ENCODE peak calls at places on chromosomes 5 and 9, in eight cellular contexts. Y is psoas muscle, P is brain microvascular endothelial cell, M is A549, Q is HepG2, R is tibial artery, K is uterus, O is upper lobe of left lung. L is an unnamed sample.

GRCh38 chr9:126986506-126986951 is 71.9 kb downstream of the RALGPS1 start:
- DNase-seq in R (no peak), Y (no peak), K (no peak), M (peak), O (no peak), Q (peak), P (no peak), L (no peak)

GRCh38 chr5:79829260-79829659 is 139.6 kb downstream of the CMYA5 start:
- DNase-seq in M (peak), P (no peak), R (no peak), O (peak), Q (no peak), K (no peak), Y (no peak), L (no peak)

GRCh38 chr5:3000631-3001030 is 249.2 kb upstream of the IRX2 start:
- DNase-seq in K (no peak), O (no peak), P (no peak), R (peak), Y (no peak), Q (no peak), M (no peak), L (no peak)

GRCh38 chr9:36126016-36126786 is 10.3 kb upstream of the GLIPR2 start:
- DNase-seq in P (no peak), M (no peak), K (no peak), O (no peak), R (no peak), Y (no peak), Q (no peak), L (no peak)

GRCh38 chr9:109270971-109271900 is 49.6 kb downstream of the EPB41L4B start:
- DNase-seq in P (no peak), Y (no peak), Q (no peak), R (no peak), M (no peak), K (no peak), O (no peak), L (no peak)

GRCh38 chr5:143435207-143435657 is 31.7 kb upstream of the NR3C1 start:
- DNase-seq in M (no peak), Q (no peak), Y (no peak), K (no peak), P (no peak), R (no peak), O (no peak), L (no peak)

GRCh38 chr5:154058055-154059038 is 19.6 kb downstream of the MFAP3 start:
- DNase-seq in M (no peak), R (no peak), K (no peak), P (peak), Y (no peak), O (no peak), Q (no peak), L (no peak)

GRCh38 chr5:32690153-32690552 is 21.0 kb upstream of the NPR3 start:
- DNase-seq in Y (no peak), Q (peak), O (no peak), K (no peak), R (no peak), M (no peak), P (no peak), L (no peak)

GRCh38 chr5:8396756-8397155 is 527.8 kb downstream of the MTRR start:
- DNase-seq in M (no peak), Y (no peak), Q (no peak), R (no peak), O (no peak), K (no peak), P (peak), L (no peak)

GRCh38 chr9:112174223-112174964 is 703 bp downstream of the SUSD1 start:
- DNase-seq in Q (peak), Y (peak), P (no peak), R (peak), K (peak), O (peak), M (peak), L (no peak)
- H3K4me3 ChIP-seq in Q (peak), Y (peak), P (peak), R (peak), K (peak), O (peak), M (peak), L (no peak)

DNA sequence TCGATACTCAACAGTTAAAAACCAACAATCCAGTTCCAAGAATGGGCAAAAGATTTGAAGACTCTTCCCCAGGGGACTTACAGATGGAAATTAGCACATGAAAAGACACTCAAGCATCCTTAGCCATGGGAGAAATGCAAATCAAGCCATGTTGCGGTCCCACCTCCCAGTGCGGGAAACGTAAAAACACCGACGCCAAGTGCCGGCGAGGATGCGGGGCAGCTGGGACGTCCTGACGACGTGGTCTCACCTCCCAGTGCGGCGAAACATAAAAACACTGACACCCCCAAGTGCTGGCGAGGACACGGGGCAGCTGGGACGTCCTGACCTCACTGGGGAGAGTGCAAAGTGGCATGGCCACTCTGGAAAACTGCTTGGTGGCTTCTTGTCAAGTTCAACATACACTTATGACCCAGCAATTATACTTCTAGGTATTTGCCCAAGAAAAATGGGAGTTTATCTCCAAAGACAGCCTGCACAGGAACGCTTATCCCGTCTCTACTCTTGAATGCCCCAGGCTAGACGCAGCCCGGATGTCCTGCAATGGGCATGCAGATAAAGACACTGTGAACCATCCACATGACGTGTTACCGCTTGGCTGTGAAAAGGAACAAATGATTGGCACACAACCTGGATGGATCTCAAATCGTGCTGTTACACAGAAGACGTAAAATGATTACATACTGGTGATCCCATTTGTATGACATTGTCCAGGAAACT is 60.2 kb upstream of the UBAC1 start:
- DNase-seq in Y (peak), R (no peak), P (no peak), K (peak), O (peak), Q (no peak), M (no peak), L (no peak)
- TF ChIP-seq CTCF in Y (no peak), R (no peak), P (no peak), K (no peak), O (no peak), Q (no peak), M (no peak), L (no peak)

DNA sequence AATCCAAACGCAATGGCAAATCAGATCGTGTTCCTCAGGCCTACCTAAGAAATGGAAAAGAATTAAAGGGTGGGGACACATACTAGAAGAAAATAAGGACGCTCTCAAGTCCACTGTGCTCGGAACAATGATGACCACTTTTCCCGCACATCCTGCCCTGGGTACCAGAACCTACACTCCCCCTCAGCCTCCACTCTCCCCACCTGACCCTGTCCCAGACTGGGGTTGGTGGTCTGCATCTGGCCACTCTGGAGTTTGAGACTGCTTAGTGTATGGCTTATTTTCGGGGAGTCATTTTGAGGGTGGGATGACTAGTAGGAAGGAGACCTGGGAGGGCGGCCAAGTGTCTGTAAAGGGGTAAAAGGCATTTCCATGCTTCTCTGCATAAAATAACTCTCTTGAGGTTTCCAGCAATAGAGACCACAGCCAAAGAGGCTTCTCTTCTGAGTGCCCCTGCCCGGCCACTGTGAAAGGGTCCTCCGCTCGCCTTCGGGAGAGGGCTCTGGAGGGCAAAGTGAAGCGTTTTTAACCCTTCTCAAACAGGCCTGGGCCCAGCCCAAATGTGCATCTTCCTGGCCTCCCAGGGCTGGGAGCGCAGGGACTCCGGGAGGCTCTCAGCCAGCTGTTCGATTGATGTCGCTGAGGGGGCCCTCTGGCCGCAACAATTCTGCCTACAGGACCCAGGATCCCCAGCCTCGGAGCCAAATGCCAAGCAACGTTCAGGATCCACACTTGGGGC is 4.6 kb upstream of the OTP start:
- DNase-seq in K (no peak), P (no peak), M (no peak), Y (no peak), O (peak), Q (no peak), R (no peak), L (no peak)
- H3K4me3 ChIP-seq in K (no peak), P (no peak), M (no peak), Y (no peak), O (no peak), Q (no peak), R (no peak), L (no peak)

DNA sequence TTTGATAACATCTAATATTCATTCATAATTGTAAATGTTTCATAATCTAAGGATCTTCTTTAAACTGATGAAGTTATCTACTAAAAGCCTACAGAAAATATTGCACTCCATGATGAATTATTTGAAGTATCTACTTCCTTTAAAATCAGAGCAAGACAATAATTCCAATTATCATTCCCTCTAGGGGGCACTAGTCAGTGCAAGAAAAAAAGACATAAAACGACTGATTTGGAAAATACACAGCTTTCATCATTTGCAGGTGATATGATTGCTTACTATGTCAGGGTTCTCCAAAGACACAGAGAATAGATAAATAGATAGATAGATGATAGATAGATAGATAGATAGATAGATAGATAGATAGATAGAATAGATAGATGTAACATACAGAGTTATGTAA is 13.5 kb upstream of the GRM6 start:
- DNase-seq in M (no peak), Y (no peak), Q (no peak), O (no peak), P (no peak), K (no peak), R (no peak), L (no peak)
- TF ChIP-seq CTCF in M (no peak), Y (no peak), Q (no peak), O (no peak), P (no peak), K (no peak), R (no peak), L (no peak)

GRCh38 chr5:151589878-151590570 is 1.1 kb downstream of the FAT2 start:
- DNase-seq in Q (no peak), M (no peak), K (no peak), O (no peak), Y (no peak), P (no peak), R (no peak), L (no peak)
- H3K4me3 ChIP-seq in Q (no peak), M (no peak), K (no peak), O (no peak), Y (no peak), P (no peak), R (no peak), L (no peak)

DNA sequence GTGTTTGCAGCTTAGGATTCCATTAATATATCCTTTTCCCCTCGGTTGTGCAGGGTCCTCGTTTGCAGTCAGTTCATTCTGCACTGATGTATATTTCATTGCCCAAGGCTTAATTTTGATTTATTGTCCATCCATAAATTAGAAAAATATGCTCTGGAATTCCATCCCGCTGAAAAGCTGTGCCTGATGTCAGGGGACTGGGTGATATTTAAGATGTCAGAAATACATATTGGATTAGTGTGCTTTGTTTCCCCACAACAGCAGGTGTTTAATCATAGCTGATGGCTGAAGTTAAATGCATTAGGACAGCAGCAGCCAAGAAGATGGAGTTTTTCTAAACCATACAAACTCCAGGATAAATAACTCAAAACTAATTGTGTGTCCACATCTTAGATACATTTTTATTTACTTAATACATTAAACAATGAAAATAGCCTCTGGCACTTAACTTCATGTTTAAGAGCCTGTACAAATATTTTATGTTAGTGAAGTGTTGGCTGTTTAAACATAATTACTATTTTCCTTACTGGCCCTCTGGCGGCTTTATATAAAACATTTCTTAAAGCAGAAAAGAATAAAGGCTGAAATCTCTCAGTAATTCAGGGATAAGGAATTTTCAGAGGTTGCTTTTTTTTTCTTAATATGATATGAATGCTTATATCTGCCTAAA is 170.4 kb upstream of the TBCA start:
- DNase-seq in M (no peak), P (no peak), Y (no peak), O (no peak), K (no peak), Q (no peak), R (no peak), L (peak)
- TF ChIP-seq CTCF in M (no peak), P (no peak), Y (no peak), O (no peak), K (no peak), Q (no peak), R (no peak), L (no peak)

DNA sequence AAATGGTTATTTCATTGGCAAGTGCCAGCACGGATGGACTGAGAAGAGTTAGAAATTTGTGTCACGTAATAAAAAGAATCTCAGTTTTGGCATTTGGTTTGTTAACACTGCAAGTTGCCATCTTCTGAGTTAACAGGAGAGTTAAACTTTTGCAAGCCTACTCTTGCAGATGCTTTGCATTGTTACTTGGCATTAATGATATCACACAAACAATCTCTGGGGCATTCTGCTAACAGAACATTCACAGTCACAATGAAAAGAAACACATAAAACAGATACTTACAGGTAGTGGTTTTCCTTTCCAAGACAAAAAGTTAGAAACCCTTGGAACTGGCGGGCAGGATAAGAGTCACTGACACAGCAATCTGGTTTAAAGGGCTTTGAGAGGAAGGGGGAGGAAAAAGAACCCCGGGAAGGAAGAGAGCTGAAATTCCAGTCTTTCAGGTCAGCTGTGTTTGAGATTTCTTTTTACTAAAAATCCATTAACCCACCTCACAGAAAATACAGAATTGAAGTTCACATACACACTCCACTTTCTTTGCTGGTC is 524 bp downstream of the FREM1 start:
- DNase-seq in R (no peak), Q (no peak), P (no peak), O (no peak), M (no peak), K (no peak), Y (no peak), L (no peak)
- H3K4me3 ChIP-seq in R (peak), Q (peak), P (no peak), O (peak), M (no peak), K (peak), Y (peak), L (no peak)

GRCh38 chr5:138752951-138753793 is at the start of gene CTNNA1:
- DNase-seq in Q (peak), K (peak), M (peak), R (peak), P (peak), O (peak), Y (peak), L (no peak)

GRCh38 chr5:138754699-138755057 is 1.5 kb downstream of the CTNNA1 start:
- DNase-seq in Q (no peak), P (peak), Y (no peak), M (peak), O (peak), R (peak), K (no peak), L (no peak)

GRCh38 chr5:138755084-138755748 is 2.0 kb downstream of the CTNNA1 start:
- DNase-seq in K (no peak), R (no peak), Q (no peak), P (no peak), Y (no peak), M (no peak), O (no peak), L (no peak)

GRCh38 chr5:138753794-138754698 is 821 bp downstream of the CTNNA1 start:
- DNase-seq in R (peak), Q (peak), O (peak), M (peak), K (peak), P (peak), Y (peak), L (peak)

DNA sequence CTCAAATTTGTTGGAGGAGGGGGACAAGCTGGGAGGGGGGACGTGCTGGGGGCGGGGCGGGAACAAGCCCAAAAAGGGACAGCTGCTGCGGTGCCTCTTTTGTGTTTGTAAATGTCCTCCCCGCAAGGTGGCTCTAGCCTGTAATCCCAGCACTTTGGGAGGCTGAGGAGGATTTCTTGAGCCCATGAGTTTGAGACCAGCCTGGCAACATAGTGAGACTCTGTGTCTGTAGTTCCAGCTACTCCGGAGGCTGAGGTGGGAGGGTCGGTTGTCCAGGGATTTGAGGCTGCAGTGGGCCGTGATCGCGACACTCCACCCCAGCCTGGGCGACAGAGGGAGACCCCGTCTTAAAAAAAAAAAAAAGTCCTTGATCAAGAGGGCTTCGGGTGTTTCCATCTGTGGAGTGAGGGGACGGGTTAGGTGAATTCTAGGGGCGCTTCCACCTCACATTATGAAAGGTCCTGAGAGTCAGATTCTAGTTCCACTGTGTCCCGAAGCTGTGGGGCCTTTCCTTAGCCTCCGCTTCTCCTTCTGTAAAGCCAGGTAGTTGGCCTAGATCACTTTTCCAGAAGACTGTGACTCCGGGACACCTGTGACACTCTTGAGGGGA is 779 bp upstream of the CTNNA1 start:
- DNase-seq in Y (no peak), R (peak), M (peak), P (no peak), O (peak), Q (peak), K (peak), L (no peak)
- TF ChIP-seq CTCF in Y (no peak), R (no peak), M (peak), P (no peak), O (no peak), Q (peak), K (no peak), L (peak)

GRCh38 chr5:175729829-175730277 is 72.0 kb downstream of the HRH2 start:
- DNase-seq in K (peak), Q (peak), P (peak), M (peak), O (no peak), Y (peak), R (peak), L (peak)
- H3K4me3 ChIP-seq in K (no peak), Q (no peak), P (no peak), M (no peak), O (no peak), Y (no peak), R (no peak), L (no peak)

DNA sequence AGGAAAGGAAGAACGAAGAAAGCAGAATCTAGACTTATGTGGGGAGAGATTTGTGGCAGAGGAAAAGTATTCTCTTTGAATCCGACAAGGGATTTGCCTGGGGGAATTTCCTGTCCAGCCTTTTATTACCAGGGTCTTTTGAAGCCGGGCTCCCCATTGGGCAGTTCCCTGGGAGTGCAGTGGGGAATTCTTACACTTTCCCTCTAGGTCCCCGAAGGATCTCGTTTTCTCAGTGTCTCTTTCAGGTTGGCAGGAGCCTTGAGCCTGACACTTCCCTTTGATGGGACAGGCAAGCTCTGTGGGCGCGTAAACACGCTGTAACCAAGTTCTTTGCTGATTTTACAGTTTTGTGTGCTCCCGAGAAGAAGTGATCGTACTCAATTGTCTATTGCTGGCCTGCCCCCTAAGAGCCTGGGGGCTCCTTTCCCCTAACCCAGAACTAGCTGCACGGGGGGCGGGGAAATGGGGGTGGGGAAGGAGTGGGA is 582 bp upstream of the VCAN start:
- DNase-seq in Q (no peak), R (no peak), M (no peak), Y (no peak), O (no peak), K (peak), P (no peak), L (no peak)
- TF ChIP-seq CTCF in Q (no peak), R (no peak), M (no peak), Y (no peak), O (no peak), K (no peak), P (no peak), L (no peak)

L was measured in LNCaP clone FGC.